ENCODE peak calls at places on chromosome 10, in ten cellular contexts. U is dorsolateral prefrontal cortex; V is endothelial cell; S is CD4-positive, alpha-beta T cell; M is lower lobe of right lung; H is stomach; J is nephron progenitor cell; P is CD14-positive monocyte; F is endodermal cell; B is cardiac muscle cell. Z is an unnamed sample.
A peak's percentile ranks its signal among the peaks of the same experiment; 100 is the strongest.

GRCh38 chr10:27100800-27101347 is 580 bp upstream of the ANKRD26 start:
- DNase-seq in S (peak; percentile 20), P (no peak), J (no peak), M (no peak), H (no peak), F (no peak), B (no peak), U (peak; percentile 20), V (no peak), Z (no peak)

GRCh38 chr10:11177926-11178453 is 160.3 kb downstream of the CELF2 start:
- DNase-seq in B (no peak), J (no peak), U (no peak), P (no peak), S (no peak), M (peak; percentile 51), V (no peak), F (no peak), H (no peak), Z (no peak)

GRCh38 chr10:99540673-99541531 is 8.2 kb downstream of the NKX2-3 start:
- DNase-seq in F (peak; percentile 79), B (no peak), H (peak; percentile 45), S (no peak), V (no peak), U (no peak), M (no peak), P (no peak), J (no peak), Z (no peak)

GRCh38 chr10:58775960-58776574 is 263.4 kb downstream of the BICC1 start:
- DNase-seq in H (no peak), B (peak; percentile 89), U (no peak), J (no peak), M (no peak), P (no peak), S (no peak), F (no peak), V (no peak), Z (no peak)

GRCh38 chr10:76396126-76396525 is 964.7 kb downstream of the LRMDA start:
- DNase-seq in J (no peak), F (no peak), B (no peak), H (no peak), V (no peak), S (no peak), U (no peak), P (no peak), M (no peak), Z (no peak)

GRCh38 chr10:95480901-95481491 is 80.2 kb downstream of the SORBS1 start:
- DNase-seq in J (no peak), H (no peak), S (no peak), U (no peak), P (no peak), M (no peak), V (no peak), F (peak; percentile 87), B (no peak), Z (no peak)

GRCh38 chr10:24685958-24686540 is 37.6 kb downstream of the ARHGAP21 start:
- DNase-seq in S (no peak), V (no peak), M (no peak), J (no peak), U (no peak), P (no peak), B (peak; percentile 66), F (no peak), H (no peak), Z (no peak)

GRCh38 chr10:15744217-15744865 is 24.6 kb upstream of the ITGA8 start:
- DNase-seq in F (peak; percentile 91), S (peak; percentile 4), V (peak; percentile 67), J (peak; percentile 64), P (no peak), B (peak; percentile 71), U (no peak), M (no peak), H (peak; percentile 38), Z (no peak)

DNA sequence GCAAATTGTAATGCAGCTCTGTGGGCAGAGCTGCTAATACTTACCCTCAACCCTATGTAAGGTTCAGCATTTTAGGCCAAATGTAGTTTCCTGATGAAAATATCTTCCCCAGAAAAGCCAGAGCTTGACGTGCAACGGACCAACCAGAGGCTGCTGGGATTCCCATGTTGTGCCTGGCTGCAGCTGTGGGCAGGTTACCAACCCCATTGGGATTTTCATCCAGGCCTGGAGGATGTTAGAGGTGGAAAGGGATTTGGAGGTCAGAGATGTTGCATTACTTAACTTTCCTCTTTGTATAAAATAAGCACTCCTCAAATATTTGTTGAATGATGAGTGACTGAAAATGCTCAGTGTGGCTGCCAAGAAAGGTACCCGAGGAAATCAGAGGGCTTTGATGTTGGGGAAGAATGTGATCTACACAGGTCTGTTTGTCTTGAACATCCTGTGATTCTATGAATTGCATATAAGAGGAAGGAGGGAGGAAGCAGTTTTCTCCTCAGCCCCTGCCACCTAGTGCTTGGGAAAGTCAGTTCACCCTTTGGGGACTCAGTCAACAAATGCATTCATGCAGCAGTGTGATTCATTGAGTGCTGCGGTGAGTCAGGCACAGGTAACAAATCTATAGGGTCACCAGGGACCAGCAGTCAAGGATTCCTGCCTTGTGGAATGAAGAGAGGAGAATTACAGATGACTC is 487.2 kb downstream of the RPS24 start:
- DNase-seq in U (no peak), B (peak; percentile 53), F (peak; percentile 82), V (peak; percentile 17), J (no peak), H (no peak), M (no peak), S (no peak), P (no peak), Z (no peak)
- TF ChIP-seq CTCF in U (no peak), B (peak; percentile 43), F (peak; percentile 73), V (peak; percentile 39), J (no peak), H (no peak), M (no peak), S (no peak), P (no peak), Z (no peak)

DNA sequence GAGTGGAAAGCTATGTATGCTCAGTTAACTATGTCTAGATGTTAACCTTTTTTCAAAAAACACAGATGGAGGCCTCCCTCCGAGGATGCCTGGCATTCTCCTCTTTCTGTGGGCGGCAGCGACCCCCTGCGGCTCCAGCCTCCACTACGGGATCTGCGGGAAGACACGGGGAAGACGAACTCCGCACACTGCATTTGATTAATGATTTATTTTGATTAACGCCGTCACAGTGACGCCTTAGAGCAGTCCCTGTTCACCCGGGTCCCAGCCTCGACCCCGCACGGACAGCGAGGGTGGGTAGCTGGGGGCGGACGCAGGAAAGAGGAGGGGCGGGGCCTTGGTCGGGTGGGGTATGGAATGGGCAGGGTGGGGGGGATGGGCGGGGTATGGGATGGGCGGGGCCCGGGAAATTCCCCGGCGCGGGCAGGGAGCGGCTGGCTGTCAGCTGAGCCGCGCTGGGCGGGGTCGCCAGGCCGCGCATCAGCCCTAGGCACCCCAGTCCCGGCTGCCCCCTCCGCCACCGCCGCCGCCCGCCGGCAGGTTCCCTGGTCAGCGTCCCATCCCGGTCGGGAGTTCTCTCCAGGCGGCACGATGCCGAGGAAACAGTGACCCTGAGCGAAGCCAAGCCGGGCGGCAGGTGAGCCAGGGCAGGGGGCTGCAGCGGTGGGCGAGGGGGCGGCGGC is at the start of gene OPTN:
- DNase-seq in H (peak; percentile 74), M (peak; percentile 77), J (peak; percentile 82), S (peak; percentile 68), U (peak; percentile 80), B (peak; percentile 84), V (peak; percentile 82), P (no peak), F (peak; percentile 95), Z (peak; percentile 71)
- TF ChIP-seq CTCF in H (no peak), M (peak; percentile 59), J (peak; percentile 38), S (peak; percentile 42), U (peak; percentile 67), B (peak; percentile 73), V (peak; percentile 51), P (peak; percentile 28), F (peak; percentile 57), Z (no peak)

GRCh38 chr10:112374724-112375541 is 1.0 kb downstream of the ACSL5 start:
- DNase-seq in P (peak; percentile 58), M (no peak), J (peak; percentile 21), B (peak; percentile 29), H (no peak), F (peak; percentile 58), U (no peak), V (no peak), S (no peak), Z (peak; percentile 26)

GRCh38 chr10:112376578-112376855 is 2.6 kb downstream of the ACSL5 start:
- DNase-seq in B (no peak), S (no peak), V (no peak), J (no peak), M (no peak), H (no peak), F (no peak), U (no peak), P (no peak), Z (no peak)

GRCh38 chr10:112375721-112376577 is 2.0 kb downstream of the ACSL5 start:
- DNase-seq in U (no peak), F (no peak), H (peak; percentile 84), B (peak; percentile 66), P (peak; percentile 77), M (peak; percentile 82), V (no peak), J (no peak), S (peak; percentile 32), Z (peak; percentile 47)

GRCh38 chr10:112370424-112370819 is 3.5 kb upstream of the ACSL5 start:
- DNase-seq in J (no peak), B (no peak), H (no peak), M (no peak), S (no peak), P (no peak), V (no peak), F (peak; percentile 23), U (no peak), Z (no peak)

DNA sequence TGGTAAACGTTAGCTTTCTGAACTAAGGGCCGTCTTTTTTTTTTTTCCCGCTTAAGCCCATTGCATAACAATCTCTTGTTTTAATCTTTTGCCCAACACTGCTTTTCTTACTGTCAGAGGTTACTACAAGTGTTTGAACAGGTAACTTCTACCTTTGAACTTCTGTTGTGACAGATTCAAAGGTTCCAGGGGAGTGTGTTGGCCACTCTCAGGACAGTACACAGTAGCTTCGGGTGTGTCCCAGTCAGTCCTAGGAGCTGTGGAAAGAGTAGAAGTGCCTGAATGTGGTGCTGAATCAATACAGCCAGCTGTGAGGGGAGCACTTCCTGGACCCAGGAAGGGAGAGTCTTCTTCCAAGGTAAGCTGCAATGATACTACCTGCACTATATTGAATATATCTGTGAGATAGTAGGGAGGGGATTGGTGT is at the start of gene ACSL5:
- DNase-seq in M (no peak), J (no peak), U (no peak), H (no peak), B (no peak), F (peak; percentile 32), S (no peak), V (no peak), P (no peak), Z (no peak)
- TF ChIP-seq CTCF in M (no peak), J (no peak), U (no peak), H (no peak), B (no peak), F (no peak), S (no peak), V (no peak), P (no peak), Z (no peak)

DNA sequence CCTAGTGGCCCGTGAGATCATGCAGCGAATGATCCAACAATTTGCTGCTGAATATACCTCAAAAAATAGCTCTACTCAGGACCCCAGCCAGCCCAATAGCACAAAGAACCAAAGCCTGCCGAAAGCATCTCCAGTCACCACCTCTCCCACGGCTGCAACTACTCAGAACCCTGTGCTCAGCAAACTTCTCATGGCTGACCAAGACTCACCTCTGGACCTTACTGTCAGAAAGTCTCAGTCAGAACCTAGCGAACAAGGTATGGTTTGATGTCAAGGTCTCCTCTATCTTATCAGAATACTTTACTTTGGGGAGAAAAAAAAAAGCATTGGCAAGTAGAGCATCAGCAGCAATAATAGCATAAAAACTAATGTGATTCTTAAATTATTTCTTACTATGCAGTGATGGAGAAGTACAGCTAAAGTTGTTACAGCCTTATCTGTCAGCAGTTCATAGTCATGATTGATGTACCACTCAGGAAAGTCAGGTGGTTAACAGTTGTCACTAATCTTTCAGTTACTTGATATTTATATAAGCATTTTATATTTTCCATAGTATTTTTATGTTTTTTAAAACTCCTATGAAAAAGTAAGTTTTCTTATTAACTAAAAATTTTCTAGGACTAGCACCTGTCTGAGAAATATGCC is 117.1 kb downstream of the LCOR start:
- DNase-seq in B (no peak), V (no peak), S (no peak), P (no peak), F (no peak), H (no peak), U (no peak), M (no peak), J (no peak), Z (no peak)
- TF ChIP-seq CTCF in B (no peak), V (no peak), S (no peak), P (no peak), F (no peak), H (no peak), U (no peak), M (no peak), J (no peak), Z (no peak)

Z was measured in activated B cell treated with CpG ODN at 0.5 μM for 24 hours.